ENCODE peak calls at places on chromosome 2, in seven cellular contexts. N is mammary epithelial cell; A is activated CD4-positive, alpha-beta T cell treated with anti-CD3 and anti-CD28 coated beads for 48 hours; Q is AG04449; I is endodermal cell; S is lower lobe of right lung; V is uterus. P is an unnamed sample.

GRCh38 chr2:191950132-191950885 is 103.4 kb upstream of the CAVIN2 start:
- DNase-seq in N (peak), A (no peak), Q (no peak), I (no peak), S (no peak), V (no peak), P (no peak)

GRCh38 chr2:172701250-172701649 is 34.4 kb upstream of the RAPGEF4 start:
- DNase-seq in N (peak), A (no peak), Q (peak), I (no peak), S (no peak), V (no peak), P (no peak)

GRCh38 chr2:200320344-200320743 is 13.9 kb downstream of the SPATS2L start:
- DNase-seq in N (peak), A (no peak), Q (no peak), I (no peak), S (no peak), V (no peak), P (no peak)

GRCh38 chr2:201260302-201260800 is at the start of gene CASP8:
- DNase-seq in N (peak), A (peak), Q (no peak), I (peak), S (peak), V (peak), P (no peak)

GRCh38 chr2:128306081-128306930 is 12.4 kb downstream of the HS6ST1 start:
- DNase-seq in N (peak), A (no peak), Q (peak), I (peak), S (peak), V (peak), P (peak)

GRCh38 chr2:10245661-10246060 is 57.0 kb upstream of the HPCAL1 start:
- DNase-seq in N (no peak), A (no peak), Q (no peak), I (peak), S (peak), V (no peak), P (no peak)

GRCh38 chr2:58769494-58770239 is 528.5 kb upstream of the FANCL start:
- DNase-seq in N (no peak), A (no peak), Q (no peak), I (no peak), S (no peak), V (no peak), P (no peak)

GRCh38 chr2:15893689-15894325 is 46.5 kb upstream of the MYCN start:
- DNase-seq in N (peak), A (no peak), Q (no peak), I (no peak), S (no peak), V (no peak), P (no peak)

GRCh38 chr2:96874099-96874831 is 4.4 kb upstream of the SEMA4C start:
- DNase-seq in N (peak), A (no peak), Q (no peak), I (no peak), S (no peak), V (no peak), P (no peak)

GRCh38 chr2:99984781-99985525 is 157.4 kb downstream of the AFF3 start:
- DNase-seq in N (no peak), A (no peak), Q (no peak), I (no peak), S (no peak), V (no peak), P (no peak)